ENCODE peak calls at places on chromosomes 13 and 19, in nine cellular contexts. J is transverse colon, F is A549, X is upper lobe of left lung, K is ovary, Z is suprapubic skin, O is esophagus muscularis mucosa, I is GM12878, G is stomach. C is an unnamed sample.

GRCh38 chr13:33933810-33934209 is 115.9 kb downstream of the RFC3 start:
- DNase-seq in K (no peak), X (no peak), Z (no peak), G (no peak), I (no peak), O (no peak), J (no peak), F (no peak), C (no peak)

GRCh38 chr13:32381539-32381938 is 46.4 kb downstream of the N4BP2L1 start:
- DNase-seq in Z (no peak), G (no peak), I (no peak), J (no peak), F (peak; percentile 5), K (peak; percentile 14), O (no peak), X (no peak), C (no peak)

GRCh38 chr19:49954092-49954825 is 6.7 kb downstream of the SIGLEC11 start:
- DNase-seq in O (no peak), J (no peak), I (no peak), K (peak; percentile 81), X (no peak), Z (peak; percentile 23), F (no peak), G (no peak), C (no peak)

GRCh38 chr13:113033498-113033897 is 64.5 kb downstream of the MCF2L start:
- DNase-seq in J (no peak), X (peak; percentile 41), Z (no peak), I (no peak), G (no peak), F (no peak), K (no peak), O (no peak), C (no peak)

GRCh38 chr19:38045554-38046253 is 138.7 kb downstream of the SIPA1L3 start:
- DNase-seq in I (no peak), F (no peak), K (no peak), X (no peak), J (no peak), G (no peak), Z (no peak), O (no peak), C (no peak)

GRCh38 chr19:11736696-11737095 is 2.0 kb downstream of the ZNF823 start:
- DNase-seq in F (no peak), I (peak; percentile 40), O (no peak), G (no peak), X (no peak), K (no peak), J (peak; percentile 19), Z (no peak), C (no peak)

GRCh38 chr19:10230155-10230903 is 802 bp downstream of the S1PR2 start:
- DNase-seq in X (peak; percentile 92), J (peak; percentile 51), F (no peak), G (peak; percentile 40), O (no peak), I (no peak), Z (peak; percentile 82), K (peak; percentile 68), C (peak; percentile 40)

GRCh38 chr19:12868540-12869112 is 12.6 kb downstream of the DNASE2 start:
- DNase-seq in I (no peak), J (no peak), F (peak; percentile 49), K (no peak), O (no peak), X (peak; percentile 66), G (no peak), Z (no peak), C (no peak)

GRCh38 chr19:43872547-43873336 is 45.6 kb downstream of the ZNF283 start:
- DNase-seq in Z (no peak), I (no peak), X (no peak), J (no peak), K (no peak), F (peak; percentile 18), G (no peak), O (no peak), C (no peak)

GRCh38 chr13:110788778-110789177 is 75.3 kb downstream of the ING1 start:
- DNase-seq in Z (no peak), F (no peak), G (no peak), I (no peak), O (no peak), K (no peak), X (no peak), J (no peak), C (no peak)

GRCh38 chr19:13838943-13839192 is 38.1 kb upstream of the NANOS3 start:
- DNase-seq in G (no peak), Z (no peak), X (peak; percentile 93), K (peak; percentile 61), J (no peak), F (no peak), O (no peak), I (no peak), C (no peak)

GRCh38 chr13:46097015-46097414 is 7.8 kb downstream of the CPB2 start:
- DNase-seq in X (no peak), G (no peak), F (peak; percentile 11), O (no peak), J (no peak), I (no peak), Z (no peak), K (no peak), C (no peak)

GRCh38 chr13:26923824-26924605 is 163.4 kb upstream of the GPR12 start:
- DNase-seq in K (no peak), I (no peak), Z (no peak), O (no peak), X (no peak), F (peak; percentile 2), J (no peak), G (no peak), C (no peak)

GRCh38 chr13:97306646-97307045 is 84.5 kb downstream of the MBNL2 start:
- DNase-seq in G (no peak), O (no peak), F (peak; percentile 27), I (no peak), X (no peak), K (no peak), Z (no peak), J (no peak), C (no peak)

GRCh38 chr13:71240906-71241305 is 626.1 kb downstream of the DACH1 start:
- DNase-seq in Z (no peak), O (no peak), J (no peak), G (no peak), X (no peak), K (no peak), F (no peak), I (no peak), C (no peak)

GRCh38 chr13:43981512-43982301 is 102.0 kb downstream of the LACC1 start:
- DNase-seq in X (no peak), J (no peak), O (no peak), I (no peak), Z (no peak), G (no peak), K (no peak), F (no peak), C (no peak)

GRCh38 chr13:43981091-43981490 is 101.4 kb downstream of the LACC1 start:
- DNase-seq in Z (no peak), G (no peak), F (no peak), X (no peak), J (no peak), O (no peak), K (no peak), I (no peak), C (no peak)

GRCh38 chr13:43977911-43978310 is 98.2 kb downstream of the LACC1 start:
- DNase-seq in G (no peak), Z (no peak), F (no peak), J (no peak), X (no peak), K (no peak), O (peak; percentile 19), I (no peak), C (no peak)

GRCh38 chr13:43978688-43979087 is 99.0 kb downstream of the LACC1 start:
- DNase-seq in X (no peak), J (no peak), I (no peak), F (no peak), O (peak; percentile 53), K (no peak), G (no peak), Z (no peak), C (no peak)

DNA sequence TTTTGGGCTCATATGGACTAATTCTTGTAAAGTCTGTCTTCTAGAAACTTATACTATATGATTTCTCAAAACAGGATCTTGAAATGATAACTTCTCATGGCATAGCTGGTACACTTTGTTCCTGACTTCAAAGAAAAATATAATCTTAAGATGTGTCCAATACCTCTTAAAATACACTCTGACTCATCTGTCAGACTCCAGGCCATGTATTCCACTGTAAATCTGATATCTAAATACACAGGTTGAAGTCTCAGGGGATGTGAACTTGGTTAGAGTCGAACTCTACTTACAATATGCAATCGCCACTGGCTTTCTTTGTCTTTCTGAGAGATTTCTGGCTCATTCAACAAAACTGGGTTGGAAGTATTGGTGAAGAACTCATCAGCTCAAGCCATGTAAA is 99.8 kb downstream of the LACC1 start:
- DNase-seq in G (no peak), O (no peak), X (no peak), Z (no peak), K (no peak), J (no peak), I (no peak), F (no peak), C (no peak)
- TF ChIP-seq EP300 in G (no peak), O (no peak), X (no peak), Z (no peak), K (no peak), J (no peak), I (no peak), F (no peak), C (no peak)

DNA sequence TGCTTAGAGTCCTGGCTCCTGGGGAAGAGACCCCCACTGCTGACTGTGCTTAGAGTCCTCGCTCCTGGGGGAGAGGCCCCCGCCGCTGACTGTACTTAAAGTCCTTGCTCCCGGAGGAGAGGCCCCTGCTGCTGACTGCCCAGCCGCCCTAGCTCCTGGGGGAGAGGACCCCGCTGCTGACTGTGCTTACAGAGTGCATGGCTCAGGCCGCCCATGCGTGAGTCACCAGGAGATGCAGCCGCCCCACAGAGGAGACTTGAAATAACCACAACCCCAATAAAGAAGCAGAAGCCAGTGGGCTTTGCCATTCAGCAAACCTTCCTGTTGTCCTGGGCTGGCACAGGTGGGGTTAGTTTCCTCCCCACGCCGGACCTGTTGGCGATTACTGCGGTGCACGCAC is 79.2 kb upstream of the C13orf46 start:
- DNase-seq in J (no peak), I (no peak), G (no peak), X (peak; percentile 59), Z (no peak), K (no peak), O (no peak), F (no peak), C (no peak)
- TF ChIP-seq EP300 in J (no peak), I (no peak), G (no peak), X (no peak), Z (no peak), K (no peak), O (no peak), F (no peak), C (no peak)

GRCh38 chr13:23461544-23461943 is 28.0 kb upstream of the SACS start:
- DNase-seq in Z (no peak), K (no peak), J (no peak), G (no peak), X (no peak), I (no peak), F (no peak), O (no peak), C (no peak)
- TF ChIP-seq EP300 in Z (no peak), K (no peak), J (no peak), G (no peak), X (no peak), I (no peak), F (no peak), O (no peak), C (no peak)

DNA sequence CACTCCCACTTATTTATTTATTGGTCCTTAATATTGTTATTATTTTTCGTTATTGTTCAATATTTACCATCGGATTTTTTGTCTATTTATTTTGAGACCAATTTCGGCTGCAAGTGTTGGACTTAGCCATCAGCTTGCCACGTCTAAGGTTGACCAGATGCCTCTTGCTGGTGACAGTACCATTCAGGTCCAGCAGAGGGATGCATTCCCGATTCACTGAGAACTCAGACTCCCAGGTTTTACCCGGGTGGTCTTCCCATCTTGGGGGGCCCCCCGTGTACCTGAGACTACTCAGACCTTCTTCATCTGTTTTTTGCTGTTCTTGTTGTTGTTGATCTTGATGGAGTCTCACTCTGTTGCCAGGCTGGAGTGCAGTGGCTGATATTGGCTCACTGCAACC is 1435.2 kb downstream of the UQCRFS1 start:
- DNase-seq in O (no peak), Z (no peak), J (no peak), F (peak; percentile 52), I (no peak), X (no peak), G (no peak), K (no peak), C (no peak)
- TF ChIP-seq EP300 in O (no peak), Z (no peak), J (no peak), F (no peak), I (no peak), X (no peak), G (no peak), K (no peak), C (no peak)

C was measured in tibial nerve.